ENCODE peak calls at places on chromosome 13, in eight cellular contexts. G is IMR-90; N is AG09309; X is B cell; R is progenitor cell of endocrine pancreas; V is activated CD4-positive, alpha-beta memory T cell treated with anti-CD3 and anti-CD28 coated beads for 36 hours; Y is T follicular helper cell; U is non-pigmented ciliary epithelial cell. D is an unnamed sample.

GRCh38 chr13:95643814-95644598 is 500 bp downstream of the DZIP1 start:
- DNase-seq in G (peak; percentile 35), N (no peak), X (peak; percentile 17), R (peak; percentile 37), V (peak; percentile 9), Y (no peak), U (no peak), D (no peak)

GRCh38 chr13:59356607-59357006 is 807.1 kb downstream of the DIAPH3 start:
- DNase-seq in G (peak; percentile 37), N (no peak), X (no peak), R (no peak), V (no peak), Y (no peak), U (no peak), D (no peak)

GRCh38 chr13:35479223-35479536 is 2.7 kb upstream of the MAB21L1 start:
- DNase-seq in G (no peak), N (no peak), X (no peak), R (no peak), V (no peak), Y (no peak), U (no peak), D (no peak)

GRCh38 chr13:98203641-98204326 is 26.7 kb upstream of the RNF113B start:
- DNase-seq in G (no peak), N (no peak), X (no peak), R (no peak), V (no peak), Y (no peak), U (no peak), D (no peak)

GRCh38 chr13:45296259-45296658 is 44.7 kb downstream of the TPT1 start:
- DNase-seq in G (peak; percentile 37), N (no peak), X (no peak), R (no peak), V (no peak), Y (no peak), U (no peak), D (no peak)

GRCh38 chr13:99758465-99759162 is 213.0 kb downstream of the ZIC5 start:
- DNase-seq in G (no peak), N (no peak), X (no peak), R (no peak), V (no peak), Y (no peak), U (no peak), D (no peak)

GRCh38 chr13:77696006-77696862 is 1.3 kb upstream of the SLAIN1 start:
- DNase-seq in G (no peak), N (no peak), X (peak; percentile 17), R (no peak), V (no peak), Y (no peak), U (no peak), D (peak; percentile 33)

GRCh38 chr13:94481966-94482365 is 2.5 kb upstream of the DCT start:
- DNase-seq in G (peak; percentile 66), N (peak; percentile 31), X (no peak), R (no peak), V (no peak), Y (no peak), U (peak; percentile 6), D (no peak)

GRCh38 chr13:77660841-77661250 is 36.6 kb upstream of the SLAIN1 start:
- DNase-seq in G (no peak), N (no peak), X (no peak), R (no peak), V (no peak), Y (no peak), U (no peak), D (no peak)

GRCh38 chr13:50481936-50482335 is 361.6 kb downstream of the DLEU7 start:
- DNase-seq in G (no peak), N (no peak), X (no peak), R (no peak), V (no peak), Y (no peak), U (no peak), D (no peak)

GRCh38 chr13:73960474-73960873 is 173.7 kb downstream of the KLF12 start:
- DNase-seq in G (no peak), N (no peak), X (no peak), R (no peak), V (no peak), Y (no peak), U (no peak), D (no peak)

GRCh38 chr13:20461860-20462532 is 63.7 kb downstream of the CRYL1 start:
- DNase-seq in G (no peak), N (no peak), X (no peak), R (no peak), V (no peak), Y (no peak), U (no peak), D (no peak)

GRCh38 chr13:45833663-45834062 is 17.9 kb downstream of the SIAH3 start:
- DNase-seq in G (peak; percentile 7), N (peak; percentile 11), X (no peak), R (no peak), V (no peak), Y (no peak), U (no peak), D (no peak)